ENCODE peak calls at places on chromosomes 12 and 14, in four cellular contexts. V is K562, B is GM12878, F is HepG2. N is an unnamed sample.

GRCh38 chr14:64758025-64758521 is 53.8 kb downstream of the PLEKHG3 start:
- DNase-seq in V (no peak), B (no peak), F (no peak), N (no peak)

GRCh38 chr14:31829256-31829923 is 247.7 kb upstream of the ARHGAP5 start:
- DNase-seq in V (no peak), B (no peak), F (no peak), N (peak; percentile 20)

GRCh38 chr12:65278576-65279386 is at the start of gene MSRB3:
- DNase-seq in V (peak; percentile 16), B (no peak), F (peak; percentile 44), N (peak; percentile 81)

GRCh38 chr14:98120831-98121464 is 1151.0 kb downstream of the BCL11B start:
- DNase-seq in V (no peak), B (no peak), F (no peak), N (no peak)

GRCh38 chr12:86777335-86777734 is 521.1 kb upstream of the MGAT4C start:
- DNase-seq in V (no peak), B (no peak), F (no peak), N (no peak)

GRCh38 chr14:102605026-102605425 is 12.6 kb downstream of the RCOR1 start:
- DNase-seq in V (no peak), B (no peak), F (no peak), N (no peak)

GRCh38 chr14:68291820-68292219 is 472.2 kb downstream of the RAD51B start:
- DNase-seq in V (no peak), B (no peak), F (peak; percentile 27), N (no peak)

GRCh38 chr14:73976150-73976549 is 26.0 kb downstream of the COQ6 start:
- DNase-seq in V (no peak), B (no peak), F (no peak), N (no peak)

GRCh38 chr12:22014783-22015144 is 31.3 kb upstream of the CMAS start:
- DNase-seq in V (no peak), B (no peak), F (no peak), N (no peak)

GRCh38 chr14:23561873-23562821 is 5.4 kb downstream of the AP1G2 start:
- DNase-seq in V (no peak), B (no peak), F (no peak), N (no peak)

GRCh38 chr12:130680451-130680990 is 35.6 kb downstream of the RIMBP2 start:
- DNase-seq in V (no peak), B (no peak), F (no peak), N (no peak)

GRCh38 chr12:26830783-26831601 is 2.0 kb downstream of the ITPR2 start:
- DNase-seq in V (no peak), B (no peak), F (no peak), N (no peak)

GRCh38 chr14:96085369-96085768 is 46.2 kb downstream of the C14orf132 start:
- DNase-seq in V (no peak), B (no peak), F (no peak), N (no peak)

GRCh38 chr12:109741286-109741969 is 27.8 kb downstream of the FAM222A start:
- DNase-seq in V (no peak), B (no peak), F (no peak), N (no peak)

GRCh38 chr14:32709072-32709471 is 229.6 kb upstream of the NPAS3 start:
- DNase-seq in V (no peak), B (no peak), F (no peak), N (peak; percentile 11)

GRCh38 chr14:63555572-63555971 is 12.4 kb upstream of the PPP2R5E start:
- DNase-seq in V (no peak), B (no peak), F (no peak), N (no peak)

GRCh38 chr12:32051511-32052299 is 54.9 kb upstream of the BICD1 start:
- DNase-seq in V (no peak), B (no peak), F (no peak), N (peak; percentile 86)

GRCh38 chr12:111636209-111636928 is 37.3 kb upstream of the ATXN2 start:
- DNase-seq in V (peak; percentile 66), B (no peak), F (peak; percentile 56), N (no peak)

GRCh38 chr12:96986883-96987523 is 79.9 kb downstream of the NEDD1 start:
- DNase-seq in V (peak; percentile 16), B (no peak), F (peak; percentile 27), N (peak; percentile 25)

GRCh38 chr14:68285421-68286179 is 466.0 kb downstream of the RAD51B start:
- DNase-seq in V (no peak), B (peak; percentile 91), F (no peak), N (no peak)

GRCh38 chr14:32933623-32933942 is 5.1 kb upstream of the NPAS3 start:
- DNase-seq in V (no peak), B (no peak), F (no peak), N (no peak)

GRCh38 chr14:54804720-54805060 is 97.9 kb downstream of the GCH1 start:
- DNase-seq in V (no peak), B (no peak), F (no peak), N (no peak)

GRCh38 chr14:61662001-61662400 is 33.3 kb upstream of the HIF1A start:
- DNase-seq in V (no peak), B (no peak), F (no peak), N (no peak)

GRCh38 chr12:50786498-50787231 is 22.8 kb downstream of the ATF1 start:
- DNase-seq in V (no peak), B (no peak), F (peak; percentile 90), N (peak; percentile 84)

GRCh38 chr14:74211945-74212580 is 27.2 kb upstream of the VSX2 start:
- DNase-seq in V (no peak), B (no peak), F (no peak), N (no peak)

GRCh38 chr14:51527073-51527472 is 124.6 kb upstream of the FRMD6 start:
- DNase-seq in V (no peak), B (no peak), F (no peak), N (no peak)

GRCh38 chr12:113347107-113347506 is 11.3 kb upstream of the PLBD2 start:
- DNase-seq in V (no peak), B (no peak), F (no peak), N (no peak)

GRCh38 chr14:69625299-69626131 is 14.1 kb downstream of the SUSD6 start:
- DNase-seq in V (no peak), B (peak; percentile 88), F (no peak), N (no peak)

GRCh38 chr14:38405851-38406630 is 150.1 kb upstream of the CLEC14A start:
- DNase-seq in V (no peak), B (no peak), F (no peak), N (peak; percentile 0)

GRCh38 chr12:120234643-120235368 is 30.7 kb downstream of the PXN start:
- DNase-seq in V (peak; percentile 76), B (no peak), F (peak; percentile 85), N (peak; percentile 96)

GRCh38 chr14:72574687-72575086 is 319.2 kb downstream of the DPF3 start:
- DNase-seq in V (no peak), B (no peak), F (no peak), N (no peak)

GRCh38 chr12:15782667-15783066 is 6.5 kb downstream of the EPS8 start:
- DNase-seq in V (no peak), B (no peak), F (no peak), N (no peak)

GRCh38 chr12:53844989-53845836 is 93.4 kb upstream of the HOXC13 start:
- DNase-seq in V (no peak), B (no peak), F (no peak), N (peak; percentile 72)

GRCh38 chr14:36373982-36374673 is 53.7 kb upstream of the MBIP start:
- DNase-seq in V (peak; percentile 73), B (peak; percentile 30), F (peak; percentile 92), N (peak; percentile 81)

GRCh38 chr12:95955549-95956159 is 12.5 kb downstream of the AMDHD1 start:
- DNase-seq in V (no peak), B (no peak), F (peak; percentile 45), N (no peak)

GRCh38 chr12:127717293-127717692 is 549.7 kb upstream of the TMEM132C start:
- DNase-seq in V (no peak), B (no peak), F (no peak), N (no peak)
- TF ChIP-seq CHD2 in V (no peak), B (no peak), F (no peak), N (no peak)

GRCh38 chr12:117837737-117838050 is 131.1 kb downstream of the KSR2 start:
- DNase-seq in V (no peak), B (no peak), F (no peak), N (no peak)

GRCh38 chr12:117836476-117836875 is 132.3 kb downstream of the KSR2 start:
- DNase-seq in V (no peak), B (no peak), F (no peak), N (no peak)

GRCh38 chr12:117836999-117837736 is 131.6 kb downstream of the KSR2 start:
- DNase-seq in V (peak; percentile 78), B (peak; percentile 20), F (peak; percentile 35), N (peak; percentile 84)

GRCh38 chr12:117832459-117833457 is 136.0 kb downstream of the KSR2 start:
- DNase-seq in V (no peak), B (no peak), F (no peak), N (peak; percentile 20)

GRCh38 chr12:117835113-117835512 is 133.7 kb downstream of the KSR2 start:
- DNase-seq in V (no peak), B (no peak), F (no peak), N (no peak)
- TF ChIP-seq CHD2 in V (no peak), B (no peak), F (no peak), N (no peak)

GRCh38 chr12:98895086-98895651 is 250.1 kb downstream of the APAF1 start:
- DNase-seq in V (no peak), B (no peak), F (no peak), N (no peak)
- TF ChIP-seq CHD2 in V (no peak), B (no peak), F (no peak), N (no peak)

DNA sequence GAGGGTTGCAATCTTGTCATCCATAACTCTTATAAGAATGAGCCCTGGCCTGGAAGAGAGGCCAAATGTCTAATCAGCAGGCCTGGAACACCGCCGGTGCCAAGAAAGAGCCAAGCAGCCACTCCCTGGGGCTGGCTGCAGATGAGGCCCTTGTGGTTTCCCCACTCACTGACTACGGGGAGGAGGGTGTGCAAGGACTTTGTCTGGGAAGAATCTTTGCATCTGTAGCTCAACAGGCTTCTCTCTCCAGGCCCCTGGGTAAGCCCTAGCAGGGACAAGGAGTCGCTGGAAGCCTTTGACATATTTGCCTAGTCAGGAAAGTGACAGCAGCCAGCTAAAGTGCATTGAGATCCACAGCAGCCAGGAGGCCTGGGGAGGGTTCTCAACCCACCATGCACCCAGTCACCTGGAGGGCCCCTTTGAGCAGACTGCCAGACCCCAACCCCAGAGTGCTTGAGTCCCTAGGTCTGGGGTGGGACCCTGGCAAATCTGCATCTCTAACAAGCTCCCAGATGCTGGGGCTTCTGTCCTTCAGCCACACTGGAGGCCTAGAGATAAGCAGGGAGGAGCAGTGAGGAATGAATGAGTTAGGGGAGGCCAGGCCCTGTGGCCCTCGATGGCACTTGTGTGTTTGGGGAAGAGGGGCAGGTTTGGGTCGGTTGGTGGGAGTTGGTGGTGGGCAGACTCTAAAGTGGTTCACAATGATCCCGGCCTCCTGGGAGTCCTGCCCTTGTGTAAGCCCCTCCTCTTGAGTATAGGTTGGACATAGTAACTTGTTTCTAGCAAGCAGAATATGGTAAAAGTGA is 13.9 kb upstream of the LRTM2 start:
- DNase-seq in V (no peak), B (no peak), F (no peak), N (no peak)
- TF ChIP-seq CHD2 in V (no peak), B (no peak), F (no peak), N (no peak)

N was measured in A549.